ENCODE peak calls at places on chromosomes 2 and 18, in eight cellular contexts. A is ELR; X is Right ventricle myocardium superior; Y is Calu3; N is coronary artery; P is H7; E is stimulated activated CD4-positive, alpha-beta T cell treated with anti-CD3 and anti-CD28 coated beads, Interleukin-15, amount 100 ng/mL, for 24 hours; T is memory B cell. G is an unnamed sample.

GRCh38 chr18:63119647-63120046 is 199.9 kb downstream of the BCL2 start:
- DNase-seq in A (peak; percentile 30), X (no peak), Y (peak; percentile 47), N (no peak), P (peak; percentile 67), E (peak; percentile 34), T (no peak), G (peak; percentile 63)

GRCh38 chr2:43890855-43891254 is 52.1 kb downstream of the ABCG8 start:
- DNase-seq in A (peak; percentile 21), X (no peak), Y (no peak), N (no peak), P (no peak), E (no peak), T (no peak), G (no peak)

GRCh38 chr2:11980809-11981208 is 234.4 kb downstream of the LPIN1 start:
- DNase-seq in A (no peak), X (no peak), Y (no peak), N (no peak), P (no peak), E (no peak), T (no peak), G (no peak)

GRCh38 chr2:58734365-58734764 is 493.2 kb upstream of the FANCL start:
- DNase-seq in A (peak; percentile 70), X (no peak), Y (peak; percentile 18), N (no peak), P (no peak), E (no peak), T (no peak), G (no peak)

GRCh38 chr2:215207791-215208367 is 69.5 kb upstream of the ABCA12 start:
- DNase-seq in A (no peak), X (no peak), Y (no peak), N (no peak), P (no peak), E (no peak), T (no peak), G (no peak)

GRCh38 chr2:44197806-44198205 is 29.1 kb downstream of the PPM1B start:
- DNase-seq in A (no peak), X (no peak), Y (no peak), N (no peak), P (no peak), E (no peak), T (no peak), G (no peak)

GRCh38 chr2:40341198-40341597 is 110.7 kb downstream of the SLC8A1 start:
- DNase-seq in A (peak; percentile 40), X (no peak), Y (no peak), N (no peak), P (no peak), E (no peak), T (no peak), G (no peak)

GRCh38 chr2:48482774-48483173 is 47.2 kb upstream of the STON1 start:
- DNase-seq in A (no peak), X (no peak), Y (no peak), N (no peak), P (no peak), E (no peak), T (no peak), G (no peak)

GRCh38 chr2:176653856-176654443 is 384.7 kb downstream of the MTX2 start:
- DNase-seq in A (peak; percentile 87), X (peak; percentile 61), Y (peak; percentile 75), N (no peak), P (peak; percentile 47), E (peak; percentile 51), T (no peak), G (peak; percentile 73)

GRCh38 chr2:202035089-202035940 is 1.7 kb downstream of the FZD7 start:
- DNase-seq in A (peak; percentile 62), X (peak; percentile 82), Y (no peak), N (peak; percentile 76), P (peak; percentile 57), E (peak; percentile 58), T (peak; percentile 14), G (no peak)

GRCh38 chr2:177385151-177385550 is 7.4 kb upstream of the AGPS start:
- DNase-seq in A (no peak), X (no peak), Y (no peak), N (no peak), P (no peak), E (no peak), T (no peak), G (no peak)

GRCh38 chr18:12906119-12906518 is 22.1 kb upstream of the PTPN2 start:
- DNase-seq in A (no peak), X (no peak), Y (no peak), N (no peak), P (no peak), E (no peak), T (no peak), G (no peak)

GRCh38 chr18:49476664-49477411 is 10.2 kb downstream of the C18orf32 start:
- DNase-seq in A (peak; percentile 85), X (peak; percentile 53), Y (no peak), N (no peak), P (no peak), E (no peak), T (no peak), G (no peak)

GRCh38 chr18:12880532-12880892 is 3.5 kb downstream of the PTPN2 start:
- DNase-seq in A (no peak), X (no peak), Y (no peak), N (no peak), P (no peak), E (no peak), T (no peak), G (no peak)

GRCh38 chr2:240916571-240917008 is 10.5 kb downstream of the CROCC2 start:
- DNase-seq in A (peak; percentile 88), X (peak; percentile 84), Y (peak; percentile 50), N (no peak), P (peak; percentile 94), E (no peak), T (no peak), G (peak; percentile 87)

GRCh38 chr18:57107141-57107832 is 39.6 kb upstream of the BOD1L2 start:
- DNase-seq in A (peak; percentile 43), X (no peak), Y (peak; percentile 20), N (no peak), P (peak; percentile 32), E (no peak), T (no peak), G (peak; percentile 59)

GRCh38 chr18:75249192-75249551 is 38.6 kb downstream of the TSHZ1 start:
- DNase-seq in A (no peak), X (no peak), Y (no peak), N (no peak), P (no peak), E (no peak), T (no peak), G (no peak)

GRCh38 chr2:239164281-239164871 is 236.4 kb downstream of the HDAC4 start:
- DNase-seq in A (no peak), X (no peak), Y (no peak), N (no peak), P (no peak), E (peak; percentile 21), T (no peak), G (no peak)

GRCh38 chr18:67864677-67865340 is 348.3 kb upstream of the DSEL start:
- DNase-seq in A (peak; percentile 56), X (no peak), Y (no peak), N (no peak), P (no peak), E (no peak), T (no peak), G (no peak)

GRCh38 chr2:20422679-20423271 is 24.1 kb upstream of the RHOB start:
- DNase-seq in A (peak; percentile 35), X (peak; percentile 50), Y (no peak), N (peak; percentile 73), P (peak; percentile 77), E (no peak), T (no peak), G (peak; percentile 49)

GRCh38 chr2:231011526-231011925 is 15.6 kb downstream of the SPATA3 start:
- DNase-seq in A (no peak), X (no peak), Y (no peak), N (no peak), P (no peak), E (no peak), T (no peak), G (no peak)

GRCh38 chr2:108612514-108613183 is 78.4 kb downstream of the LIMS1 start:
- DNase-seq in A (no peak), X (no peak), Y (no peak), N (no peak), P (no peak), E (peak; percentile 73), T (peak; percentile 53), G (no peak)

GRCh38 chr2:14340703-14341102 is 291.8 kb upstream of the LRATD1 start:
- DNase-seq in A (peak; percentile 58), X (no peak), Y (no peak), N (no peak), P (no peak), E (no peak), T (no peak), G (no peak)

GRCh38 chr2:191049728-191050639 is 36.0 kb upstream of the STAT1 start:
- DNase-seq in A (peak; percentile 68), X (no peak), Y (no peak), N (no peak), P (no peak), E (no peak), T (no peak), G (no peak)

GRCh38 chr2:138536302-138536701 is 34.7 kb downstream of the SPOPL start:
- DNase-seq in A (no peak), X (no peak), Y (no peak), N (no peak), P (no peak), E (no peak), T (no peak), G (peak; percentile 22)

GRCh38 chr2:158211516-158211915 is 109.8 kb downstream of the UPP2 start:
- DNase-seq in A (peak; percentile 29), X (no peak), Y (no peak), N (no peak), P (no peak), E (no peak), T (no peak), G (no peak)

GRCh38 chr2:73037947-73038585 is 33.4 kb downstream of the SFXN5 start:
- DNase-seq in A (peak; percentile 23), X (no peak), Y (no peak), N (no peak), P (no peak), E (no peak), T (no peak), G (no peak)

GRCh38 chr2:232525796-232526195 is at the start of gene CHRND:
- DNase-seq in A (no peak), X (peak; percentile 57), Y (no peak), N (no peak), P (peak; percentile 82), E (no peak), T (no peak), G (peak; percentile 77)

G was measured in iPS-NIHi11.